ENCODE peak calls at places on chromosomes 1 and 21, in ten cellular contexts. One of them, this sample, is unnamed.
A peak's percentile ranks its signal among the peaks of the same experiment; 100 is the strongest.

GRCh38 chr1:235953801-235954200 is 87.1 kb upstream of the LYST start:
- DNase-seq in CD4-positive, CD25-positive, alpha-beta regulatory T cell: no peak
- DNase-seq in MG63: no peak
- DNase-seq in heart left ventricle: no peak
- DNase-seq in upper lobe of left lung: no peak
- DNase-seq in tibial nerve: no peak
- DNase-seq in body of pancreas: no peak
- DNase-seq in SK-N-SH: no peak
- DNase-seq in left ventricle myocardium inferior: no peak
- DNase-seq in cardiac muscle cell: peak; percentile 75
- DNase-seq in this sample: no peak

GRCh38 chr1:109619655-109620395 is at the start of gene AMPD2:
- DNase-seq in CD4-positive, CD25-positive, alpha-beta regulatory T cell: peak; percentile 70
- DNase-seq in MG63: peak; percentile 99
- DNase-seq in heart left ventricle: peak; percentile 91
- DNase-seq in upper lobe of left lung: peak; percentile 90
- DNase-seq in tibial nerve: peak; percentile 74
- DNase-seq in body of pancreas: peak; percentile 90
- DNase-seq in SK-N-SH: peak; percentile 90
- DNase-seq in left ventricle myocardium inferior: peak; percentile 84
- DNase-seq in cardiac muscle cell: peak; percentile 93
- DNase-seq in this sample: peak; percentile 90

GRCh38 chr1:45843474-45843905 is 40.1 kb downstream of the MAST2 start:
- DNase-seq in CD4-positive, CD25-positive, alpha-beta regulatory T cell: no peak
- DNase-seq in MG63: no peak
- DNase-seq in heart left ventricle: no peak
- DNase-seq in upper lobe of left lung: no peak
- DNase-seq in tibial nerve: no peak
- DNase-seq in body of pancreas: no peak
- DNase-seq in SK-N-SH: no peak
- DNase-seq in left ventricle myocardium inferior: no peak
- DNase-seq in cardiac muscle cell: peak; percentile 69
- DNase-seq in this sample: no peak

GRCh38 chr1:243855616-243856318 is 5.7 kb upstream of the AKT3 start:
- DNase-seq in CD4-positive, CD25-positive, alpha-beta regulatory T cell: no peak
- DNase-seq in MG63: no peak
- DNase-seq in heart left ventricle: no peak
- DNase-seq in upper lobe of left lung: no peak
- DNase-seq in tibial nerve: no peak
- DNase-seq in body of pancreas: no peak
- DNase-seq in SK-N-SH: no peak
- DNase-seq in left ventricle myocardium inferior: no peak
- DNase-seq in cardiac muscle cell: no peak
- DNase-seq in this sample: no peak

GRCh38 chr1:216154063-216154462 is 269.2 kb downstream of the USH2A start:
- DNase-seq in CD4-positive, CD25-positive, alpha-beta regulatory T cell: no peak
- DNase-seq in MG63: no peak
- DNase-seq in heart left ventricle: no peak
- DNase-seq in upper lobe of left lung: no peak
- DNase-seq in tibial nerve: no peak
- DNase-seq in body of pancreas: no peak
- DNase-seq in SK-N-SH: no peak
- DNase-seq in left ventricle myocardium inferior: no peak
- DNase-seq in cardiac muscle cell: no peak
- DNase-seq in this sample: no peak

GRCh38 chr1:162846256-162847212 is 14.4 kb downstream of the CCDC190 start:
- DNase-seq in CD4-positive, CD25-positive, alpha-beta regulatory T cell: no peak
- DNase-seq in MG63: no peak
- DNase-seq in heart left ventricle: no peak
- DNase-seq in upper lobe of left lung: no peak
- DNase-seq in tibial nerve: no peak
- DNase-seq in body of pancreas: no peak
- DNase-seq in SK-N-SH: no peak
- DNase-seq in left ventricle myocardium inferior: no peak
- DNase-seq in cardiac muscle cell: no peak
- DNase-seq in this sample: no peak

GRCh38 chr1:225343618-225344017 is 84.2 kb downstream of the LBR start:
- DNase-seq in CD4-positive, CD25-positive, alpha-beta regulatory T cell: peak; percentile 6
- DNase-seq in MG63: no peak
- DNase-seq in heart left ventricle: no peak
- DNase-seq in upper lobe of left lung: no peak
- DNase-seq in tibial nerve: no peak
- DNase-seq in body of pancreas: no peak
- DNase-seq in SK-N-SH: no peak
- DNase-seq in left ventricle myocardium inferior: no peak
- DNase-seq in cardiac muscle cell: peak; percentile 32
- DNase-seq in this sample: no peak

GRCh38 chr1:8443558-8444194 is 125.8 kb downstream of the SLC45A1 start:
- DNase-seq in CD4-positive, CD25-positive, alpha-beta regulatory T cell: no peak
- DNase-seq in MG63: no peak
- DNase-seq in heart left ventricle: no peak
- DNase-seq in upper lobe of left lung: no peak
- DNase-seq in tibial nerve: no peak
- DNase-seq in body of pancreas: no peak
- DNase-seq in SK-N-SH: no peak
- DNase-seq in left ventricle myocardium inferior: no peak
- DNase-seq in cardiac muscle cell: peak; percentile 50
- DNase-seq in this sample: no peak

GRCh38 chr1:221735976-221736375 is 5.9 kb downstream of the DUSP10 start:
- DNase-seq in CD4-positive, CD25-positive, alpha-beta regulatory T cell: no peak
- DNase-seq in MG63: no peak
- DNase-seq in heart left ventricle: no peak
- DNase-seq in upper lobe of left lung: no peak
- DNase-seq in tibial nerve: no peak
- DNase-seq in body of pancreas: no peak
- DNase-seq in SK-N-SH: no peak
- DNase-seq in left ventricle myocardium inferior: no peak
- DNase-seq in cardiac muscle cell: no peak
- DNase-seq in this sample: no peak

GRCh38 chr1:231951399-231951798 is 324.8 kb downstream of the DISC1 start:
- DNase-seq in CD4-positive, CD25-positive, alpha-beta regulatory T cell: no peak
- DNase-seq in MG63: peak; percentile 85
- DNase-seq in heart left ventricle: no peak
- DNase-seq in upper lobe of left lung: no peak
- DNase-seq in tibial nerve: no peak
- DNase-seq in body of pancreas: no peak
- DNase-seq in SK-N-SH: no peak
- DNase-seq in left ventricle myocardium inferior: no peak
- DNase-seq in cardiac muscle cell: no peak
- DNase-seq in this sample: no peak

GRCh38 chr1:229106526-229107105 is 164.3 kb upstream of the RAB4A start:
- DNase-seq in CD4-positive, CD25-positive, alpha-beta regulatory T cell: no peak
- DNase-seq in MG63: no peak
- DNase-seq in heart left ventricle: no peak
- DNase-seq in upper lobe of left lung: no peak
- DNase-seq in tibial nerve: no peak
- DNase-seq in body of pancreas: no peak
- DNase-seq in SK-N-SH: no peak
- DNase-seq in left ventricle myocardium inferior: no peak
- DNase-seq in cardiac muscle cell: no peak
- DNase-seq in this sample: no peak

GRCh38 chr1:236576004-236576403 is 28.3 kb downstream of the HEATR1 start:
- DNase-seq in CD4-positive, CD25-positive, alpha-beta regulatory T cell: no peak
- DNase-seq in MG63: no peak
- DNase-seq in heart left ventricle: no peak
- DNase-seq in upper lobe of left lung: no peak
- DNase-seq in tibial nerve: no peak
- DNase-seq in body of pancreas: no peak
- DNase-seq in SK-N-SH: no peak
- DNase-seq in left ventricle myocardium inferior: no peak
- DNase-seq in cardiac muscle cell: peak; percentile 36
- DNase-seq in this sample: no peak

GRCh38 chr1:44314401-44314800 is 40.7 kb downstream of the ERI3 start:
- DNase-seq in CD4-positive, CD25-positive, alpha-beta regulatory T cell: no peak
- DNase-seq in MG63: no peak
- DNase-seq in heart left ventricle: no peak
- DNase-seq in upper lobe of left lung: no peak
- DNase-seq in tibial nerve: no peak
- DNase-seq in body of pancreas: no peak
- DNase-seq in SK-N-SH: no peak
- DNase-seq in left ventricle myocardium inferior: no peak
- DNase-seq in cardiac muscle cell: no peak
- DNase-seq in this sample: no peak

GRCh38 chr1:59066231-59066630 is 230.7 kb upstream of the FGGY start:
- DNase-seq in CD4-positive, CD25-positive, alpha-beta regulatory T cell: no peak
- DNase-seq in MG63: no peak
- DNase-seq in heart left ventricle: no peak
- DNase-seq in upper lobe of left lung: no peak
- DNase-seq in tibial nerve: no peak
- DNase-seq in body of pancreas: no peak
- DNase-seq in SK-N-SH: no peak
- DNase-seq in left ventricle myocardium inferior: no peak
- DNase-seq in cardiac muscle cell: no peak
- DNase-seq in this sample: no peak

GRCh38 chr1:180898441-180899219 is 14.1 kb upstream of the KIAA1614 start:
- DNase-seq in CD4-positive, CD25-positive, alpha-beta regulatory T cell: no peak
- DNase-seq in MG63: no peak
- DNase-seq in heart left ventricle: no peak
- DNase-seq in upper lobe of left lung: no peak
- DNase-seq in tibial nerve: no peak
- DNase-seq in body of pancreas: peak; percentile 43
- DNase-seq in SK-N-SH: peak; percentile 36
- DNase-seq in left ventricle myocardium inferior: no peak
- DNase-seq in cardiac muscle cell: peak; percentile 55
- DNase-seq in this sample: no peak

GRCh38 chr1:7493711-7494110 is 277.4 kb upstream of the VAMP3 start:
- DNase-seq in CD4-positive, CD25-positive, alpha-beta regulatory T cell: no peak
- DNase-seq in MG63: no peak
- DNase-seq in heart left ventricle: no peak
- DNase-seq in upper lobe of left lung: no peak
- DNase-seq in tibial nerve: no peak
- DNase-seq in body of pancreas: no peak
- DNase-seq in SK-N-SH: peak; percentile 88
- DNase-seq in left ventricle myocardium inferior: no peak
- DNase-seq in cardiac muscle cell: no peak
- DNase-seq in this sample: no peak

DNA sequence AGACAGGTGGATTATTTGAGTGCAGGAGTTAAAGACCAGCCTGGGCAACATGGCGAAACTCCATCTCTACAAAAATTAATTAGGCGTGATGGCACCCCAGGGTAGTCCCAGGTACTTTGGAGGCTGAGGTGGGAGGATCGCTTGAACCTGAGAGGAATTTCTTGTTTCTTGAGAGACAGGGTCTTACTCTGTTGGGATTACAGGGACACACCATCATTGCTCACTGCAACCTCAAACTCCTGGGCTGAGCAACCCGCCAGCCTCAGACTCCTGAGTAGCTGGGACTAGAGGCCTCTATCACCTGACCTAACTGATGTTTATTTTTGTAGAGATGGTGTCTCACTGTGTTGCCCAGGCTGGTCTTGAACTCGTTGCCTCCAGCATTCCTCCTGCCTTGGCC is 24.8 kb downstream of the DHX9 start:
- DNase-seq in CD4-positive, CD25-positive, alpha-beta regulatory T cell: no peak
- DNase-seq in MG63: no peak
- DNase-seq in heart left ventricle: no peak
- DNase-seq in upper lobe of left lung: no peak
- DNase-seq in tibial nerve: no peak
- DNase-seq in body of pancreas: no peak
- DNase-seq in SK-N-SH: no peak
- DNase-seq in left ventricle myocardium inferior: no peak
- DNase-seq in cardiac muscle cell: no peak
- DNase-seq in this sample: no peak
- H3K36me3 ChIP-seq in CD4-positive, CD25-positive, alpha-beta regulatory T cell: peaks cover 100% of the 10 kb centered on the region
- H3K36me3 ChIP-seq in MG63: peaks cover 99% of the 10 kb centered on the region
- H3K36me3 ChIP-seq in heart left ventricle: peaks cover 100% of the 10 kb centered on the region
- H3K36me3 ChIP-seq in upper lobe of left lung: peaks cover 87% of the 10 kb centered on the region
- H3K36me3 ChIP-seq in tibial nerve: peaks cover 100% of the 10 kb centered on the region
- H3K36me3 ChIP-seq in body of pancreas: peaks cover 27% of the 10 kb centered on the region
- H3K36me3 ChIP-seq in SK-N-SH: peaks cover 99% of the 10 kb centered on the region
- H3K36me3 ChIP-seq in left ventricle myocardium inferior: peaks cover 100% of the 10 kb centered on the region
- H3K36me3 ChIP-seq in cardiac muscle cell: peaks cover 97% of the 10 kb centered on the region
- H3K36me3 ChIP-seq in this sample: peaks cover 100% of the 10 kb centered on the region

DNA sequence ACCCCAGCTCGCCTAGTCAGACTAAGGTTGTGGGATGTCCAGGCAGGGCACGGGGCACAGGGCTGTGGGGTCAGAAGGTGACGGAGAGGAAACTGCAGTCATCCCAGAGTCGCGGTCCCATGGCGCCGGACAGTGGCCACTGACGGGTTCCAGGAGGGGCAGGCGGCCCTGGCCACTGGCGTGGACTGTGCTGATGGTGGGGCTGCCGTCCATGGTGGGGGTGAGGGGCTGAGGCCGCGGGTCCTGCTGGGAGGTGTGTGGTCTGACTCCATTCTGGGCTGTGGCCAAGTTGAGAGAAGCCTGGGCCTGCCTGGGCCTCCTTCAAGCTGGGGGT is 32.0 kb downstream of the PCNT start:
- DNase-seq in CD4-positive, CD25-positive, alpha-beta regulatory T cell: no peak
- DNase-seq in MG63: no peak
- DNase-seq in heart left ventricle: no peak
- DNase-seq in upper lobe of left lung: no peak
- DNase-seq in tibial nerve: no peak
- DNase-seq in body of pancreas: no peak
- DNase-seq in SK-N-SH: no peak
- DNase-seq in left ventricle myocardium inferior: no peak
- DNase-seq in cardiac muscle cell: no peak
- DNase-seq in this sample: no peak
- H3K36me3 ChIP-seq in CD4-positive, CD25-positive, alpha-beta regulatory T cell: peaks cover 62% of the 10 kb centered on the region
- H3K36me3 ChIP-seq in MG63: peaks cover 84% of the 10 kb centered on the region
- H3K36me3 ChIP-seq in heart left ventricle: peaks cover 83% of the 10 kb centered on the region
- H3K36me3 ChIP-seq in upper lobe of left lung: peaks cover 84% of the 10 kb centered on the region
- H3K36me3 ChIP-seq in tibial nerve: peaks cover 98% of the 10 kb centered on the region
- H3K36me3 ChIP-seq in body of pancreas: peaks cover 23% of the 10 kb centered on the region
- H3K36me3 ChIP-seq in SK-N-SH: peaks cover 59% of the 10 kb centered on the region
- H3K36me3 ChIP-seq in left ventricle myocardium inferior: peaks cover 90% of the 10 kb centered on the region
- H3K36me3 ChIP-seq in cardiac muscle cell: peaks cover 15% of the 10 kb centered on the region
- H3K36me3 ChIP-seq in this sample: peaks cover 100% of the 10 kb centered on the region

DNA sequence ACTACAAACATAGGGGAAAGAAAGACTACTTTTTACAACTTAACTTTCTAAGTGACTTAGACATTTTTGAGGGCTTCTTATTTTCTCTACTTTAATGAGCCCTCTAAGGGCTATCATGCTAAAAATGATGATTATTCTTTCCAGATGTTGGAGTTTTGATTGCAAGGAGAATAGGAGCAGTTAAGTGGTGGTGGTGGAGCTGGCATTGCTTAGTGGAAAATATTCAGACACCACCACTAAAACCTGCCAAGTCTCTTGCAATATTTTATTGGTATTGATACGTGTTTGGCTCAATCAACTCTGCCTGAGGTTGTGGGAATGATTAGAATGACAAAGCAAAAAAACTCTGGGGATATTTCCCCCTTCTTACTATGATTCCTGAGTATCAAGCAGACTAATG is 82.6 kb upstream of the PTGFR start:
- DNase-seq in CD4-positive, CD25-positive, alpha-beta regulatory T cell: no peak
- DNase-seq in MG63: no peak
- DNase-seq in heart left ventricle: no peak
- DNase-seq in upper lobe of left lung: no peak
- DNase-seq in tibial nerve: peak; percentile 15
- DNase-seq in body of pancreas: no peak
- DNase-seq in SK-N-SH: no peak
- DNase-seq in left ventricle myocardium inferior: no peak
- DNase-seq in cardiac muscle cell: no peak
- DNase-seq in this sample: no peak
- H3K36me3 ChIP-seq in CD4-positive, CD25-positive, alpha-beta regulatory T cell: no peaks in the 10 kb centered on the region
- H3K36me3 ChIP-seq in MG63: no peaks in the 10 kb centered on the region
- H3K36me3 ChIP-seq in heart left ventricle: no peaks in the 10 kb centered on the region
- H3K36me3 ChIP-seq in upper lobe of left lung: no peaks in the 10 kb centered on the region
- H3K36me3 ChIP-seq in tibial nerve: no peaks in the 10 kb centered on the region
- H3K36me3 ChIP-seq in body of pancreas: no peaks in the 10 kb centered on the region
- H3K36me3 ChIP-seq in SK-N-SH: no peaks in the 10 kb centered on the region
- H3K36me3 ChIP-seq in left ventricle myocardium inferior: no peaks in the 10 kb centered on the region
- H3K36me3 ChIP-seq in cardiac muscle cell: no peaks in the 10 kb centered on the region
- H3K36me3 ChIP-seq in this sample: no peaks in the 10 kb centered on the region

GRCh38 chr1:21861602-21862429 is 49.8 kb downstream of the LDLRAD2 start:
- DNase-seq in CD4-positive, CD25-positive, alpha-beta regulatory T cell: no peak
- DNase-seq in MG63: peak; percentile 79
- DNase-seq in heart left ventricle: no peak
- DNase-seq in upper lobe of left lung: no peak
- DNase-seq in tibial nerve: no peak
- DNase-seq in body of pancreas: no peak
- DNase-seq in SK-N-SH: no peak
- DNase-seq in left ventricle myocardium inferior: no peak
- DNase-seq in cardiac muscle cell: no peak
- DNase-seq in this sample: no peak
- H3K36me3 ChIP-seq in CD4-positive, CD25-positive, alpha-beta regulatory T cell: no peaks in the 10 kb centered on the region
- H3K36me3 ChIP-seq in MG63: peaks cover 79% of the 10 kb centered on the region
- H3K36me3 ChIP-seq in heart left ventricle: peaks cover 99% of the 10 kb centered on the region
- H3K36me3 ChIP-seq in upper lobe of left lung: peaks cover 67% of the 10 kb centered on the region
- H3K36me3 ChIP-seq in tibial nerve: peaks cover 95% of the 10 kb centered on the region
- H3K36me3 ChIP-seq in body of pancreas: peaks cover 7% of the 10 kb centered on the region
- H3K36me3 ChIP-seq in SK-N-SH: peaks cover 8% of the 10 kb centered on the region
- H3K36me3 ChIP-seq in left ventricle myocardium inferior: peaks cover 95% of the 10 kb centered on the region
- H3K36me3 ChIP-seq in cardiac muscle cell: peaks cover 35% of the 10 kb centered on the region
- H3K36me3 ChIP-seq in this sample: peaks cover 98% of the 10 kb centered on the region